ENCODE peak calls at places on chromosomes 13 and 19, in eight cellular contexts. M, L, X, U, V, K, C and D are unnamed samples.

GRCh38 chr13:79935121-79935520 is 405.8 kb downstream of the SPRY2 start:
- DNase-seq in X (no peak), V (no peak), U (no peak), K (no peak), C (no peak), L (no peak), M (peak), D (no peak)

GRCh38 chr19:2136796-2137195 is 14.6 kb downstream of the AP3D1 start:
- DNase-seq in M (no peak), C (no peak), X (peak), L (no peak), U (no peak), V (no peak), K (no peak), D (no peak)

GRCh38 chr13:74444877-74445479 is 310.8 kb upstream of the KLF12 start:
- DNase-seq in V (no peak), X (no peak), C (peak), M (peak), K (no peak), L (no peak), U (no peak), D (no peak)

GRCh38 chr19:16073988-16074387 is 2.3 kb upstream of the TPM4 start:
- DNase-seq in U (no peak), V (no peak), X (peak), C (no peak), M (no peak), L (no peak), K (no peak), D (no peak)

GRCh38 chr19:15300533-15301194 is 31.7 kb downstream of the BRD4 start:
- DNase-seq in C (no peak), V (no peak), X (no peak), M (no peak), L (no peak), U (peak), K (no peak), D (no peak)

GRCh38 chr13:99258210-99258860 is at the start of gene GPR18:
- DNase-seq in L (no peak), V (no peak), K (peak), X (no peak), M (no peak), U (no peak), C (no peak), D (no peak)

GRCh38 chr13:40539954-40540706 is 126.3 kb downstream of the FOXO1 start:
- DNase-seq in L (no peak), M (peak), K (no peak), U (peak), V (no peak), X (no peak), C (peak), D (no peak)

GRCh38 chr19:11130824-11131455 is 24.6 kb downstream of the SPC24 start:
- DNase-seq in V (peak), L (peak), U (peak), C (no peak), M (peak), K (peak), X (peak), D (peak)

GRCh38 chr19:7247160-7247559 is 47.1 kb downstream of the INSR start:
- DNase-seq in K (no peak), X (no peak), U (no peak), L (no peak), M (no peak), V (no peak), C (no peak), D (no peak)

GRCh38 chr19:32814624-32815023 is 54.9 kb downstream of the SLC7A9 start:
- DNase-seq in M (no peak), U (no peak), K (no peak), C (no peak), L (no peak), X (peak), V (no peak), D (no peak)

GRCh38 chr19:44345969-44346368 is 10.5 kb downstream of the ZNF112 start:
- DNase-seq in M (no peak), X (no peak), K (no peak), V (no peak), U (no peak), L (no peak), C (no peak), D (no peak)

GRCh38 chr13:50403311-50403710 is 388.1 kb downstream of the KCNRG start:
- DNase-seq in V (peak), X (no peak), M (no peak), K (no peak), U (no peak), C (peak), L (no peak), D (no peak)

GRCh38 chr13:74288361-74288911 is 154.2 kb upstream of the KLF12 start:
- DNase-seq in X (peak), V (peak), K (peak), U (no peak), L (no peak), C (peak), M (peak), D (peak)

GRCh38 chr13:43316997-43317396 is 293.6 kb downstream of the DNAJC15 start:
- DNase-seq in L (peak), U (peak), K (peak), V (peak), X (no peak), C (peak), M (peak), D (no peak)

GRCh38 chr19:6580313-6580712 is 10.6 kb downstream of the CD70 start:
- DNase-seq in C (peak), K (no peak), U (peak), M (peak), X (no peak), V (no peak), L (no peak), D (no peak)

GRCh38 chr13:26991508-26992181 is 180.0 kb downstream of the USP12 start:
- DNase-seq in U (no peak), X (no peak), V (no peak), M (no peak), C (no peak), K (no peak), L (no peak), D (no peak)

GRCh38 chr13:93698016-93698613 is 471.5 kb downstream of the GPC6 start:
- DNase-seq in C (no peak), K (no peak), U (no peak), X (no peak), L (no peak), V (no peak), M (no peak), D (no peak)

GRCh38 chr13:19179916-19180315 is 1.7 kb downstream of the TUBA3C start:
- DNase-seq in V (no peak), C (no peak), U (no peak), M (no peak), L (no peak), K (no peak), X (peak), D (no peak)

GRCh38 chr13:78121459-78122348 is 203.1 kb upstream of the EDNRB start:
- DNase-seq in K (peak), U (peak), C (peak), M (peak), X (no peak), V (peak), L (peak), D (peak)

GRCh38 chr19:32287086-32287485 is 58.3 kb upstream of the ZNF507 start:
- DNase-seq in U (no peak), C (no peak), L (no peak), V (no peak), X (no peak), M (no peak), K (no peak), D (no peak)

GRCh38 chr19:16736709-16737108 is 17.1 kb downstream of the NWD1 start:
- DNase-seq in M (peak), K (peak), X (no peak), V (no peak), U (no peak), C (no peak), L (no peak), D (no peak)

GRCh38 chr19:42497492-42498226 is 30.6 kb downstream of the CEACAM1 start:
- DNase-seq in K (peak), M (no peak), L (no peak), U (no peak), X (no peak), C (no peak), V (no peak), D (no peak)

GRCh38 chr19:17576758-17577532 is 21.5 kb downstream of the COLGALT1 start:
- DNase-seq in M (peak), L (peak), C (peak), V (no peak), U (no peak), X (no peak), K (peak), D (peak)

GRCh38 chr19:53927745-53928144 is 18.7 kb downstream of the CACNG7 start:
- DNase-seq in L (no peak), C (peak), V (no peak), X (peak), U (peak), K (peak), M (peak), D (no peak)

GRCh38 chr19:45276284-45276687 is 25.2 kb downstream of the MARK4 start:
- DNase-seq in U (no peak), K (no peak), M (no peak), C (no peak), X (no peak), V (peak), L (no peak), D (peak)

GRCh38 chr13:46324976-46325375 is 62.1 kb downstream of the RUBCNL start:
- DNase-seq in U (no peak), X (no peak), C (peak), L (no peak), V (no peak), M (no peak), K (no peak), D (no peak)

GRCh38 chr13:54989418-54989817 is 1960.8 kb downstream of the OLFM4 start:
- DNase-seq in X (no peak), C (no peak), L (no peak), U (no peak), K (no peak), V (no peak), M (no peak), D (no peak)

GRCh38 chr19:48135411-48135810 is 24.8 kb upstream of the PLA2G4C start:
- DNase-seq in C (no peak), M (no peak), X (no peak), K (peak), L (no peak), V (no peak), U (no peak), D (no peak)

GRCh38 chr19:39542198-39542597 is 2.2 kb upstream of the EID2 start:
- DNase-seq in U (no peak), X (no peak), L (no peak), M (no peak), C (no peak), K (no peak), V (peak), D (no peak)

GRCh38 chr19:5477451-5478215 is 22.4 kb downstream of the ZNRF4 start:
- DNase-seq in X (no peak), L (no peak), U (no peak), V (no peak), M (no peak), K (no peak), C (no peak), D (no peak)

GRCh38 chr13:48235100-48235813 is 2.3 kb downstream of the ITM2B start:
- DNase-seq in L (no peak), V (peak), U (no peak), M (peak), X (peak), K (peak), C (peak), D (peak)

GRCh38 chr13:107373551-107373950 is 805.6 kb upstream of the ARGLU1 start:
- DNase-seq in L (no peak), C (peak), X (no peak), U (peak), K (no peak), V (peak), M (no peak), D (no peak)

GRCh38 chr13:110341445-110342247 is 34.6 kb downstream of the COL4A2 start:
- DNase-seq in U (no peak), X (no peak), L (no peak), V (no peak), K (no peak), M (no peak), C (peak), D (peak)

GRCh38 chr19:46847528-46847927 is 3.1 kb downstream of the AP2S1 start:
- DNase-seq in V (no peak), C (no peak), K (no peak), L (no peak), U (no peak), M (no peak), X (peak), D (no peak)

GRCh38 chr13:69677343-69677742 is 430.3 kb upstream of the ATXN8OS start:
- DNase-seq in M (no peak), C (no peak), K (no peak), U (no peak), L (no peak), V (no peak), X (no peak), D (no peak)

GRCh38 chr13:36981156-36981743 is 17.9 kb downstream of the ALG5 start:
- DNase-seq in V (peak), M (peak), U (no peak), K (peak), C (peak), X (no peak), L (no peak), D (no peak)

GRCh38 chr19:44891016-44891882 is at the start of gene TOMM40:
- DNase-seq in X (no peak), C (peak), U (peak), M (peak), V (peak), K (peak), L (no peak), D (peak)